ENCODE peak calls at places on chromosomes 16 and 17, in eight cellular contexts. F, X, J, W, K, O, I and H are unnamed samples.
A peak's percentile ranks its signal among the peaks of the same experiment; 100 is the strongest.

GRCh38 chr16:72324578-72324977 is 152.6 kb upstream of the PMFBP1 start:
- DNase-seq in F (no peak), X (no peak), J (no peak), W (no peak), K (no peak), O (no peak), I (no peak), H (no peak)

GRCh38 chr17:63250830-63251229 is 195.3 kb downstream of the CYB561 start:
- DNase-seq in F (no peak), X (no peak), J (no peak), W (peak; percentile 7), K (no peak), O (no peak), I (no peak), H (peak; percentile 78)

GRCh38 chr17:60640503-60640902 is 37.1 kb upstream of the BCAS3 start:
- DNase-seq in F (no peak), X (no peak), J (no peak), W (no peak), K (no peak), O (no peak), I (no peak), H (peak; percentile 29)

GRCh38 chr16:25212636-25213035 is 4.1 kb upstream of the AQP8 start:
- DNase-seq in F (no peak), X (no peak), J (no peak), W (no peak), K (no peak), O (no peak), I (no peak), H (no peak)

GRCh38 chr16:80924372-80924978 is 82.2 kb downstream of the CMC2 start:
- DNase-seq in F (peak; percentile 80), X (peak; percentile 50), J (peak; percentile 95), W (peak; percentile 59), K (no peak), O (peak; percentile 47), I (no peak), H (peak; percentile 53)

GRCh38 chr17:16339402-16339801 is 13.9 kb downstream of the CENPV start:
- DNase-seq in F (no peak), X (no peak), J (no peak), W (no peak), K (no peak), O (no peak), I (no peak), H (no peak)

GRCh38 chr17:65698381-65699061 is 137.1 kb upstream of the AXIN2 start:
- DNase-seq in F (no peak), X (no peak), J (peak; percentile 71), W (peak; percentile 82), K (no peak), O (no peak), I (no peak), H (peak; percentile 57)

GRCh38 chr17:65941500-65941899 is 250.4 kb downstream of the CEP112 start:
- DNase-seq in F (no peak), X (no peak), J (no peak), W (no peak), K (no peak), O (no peak), I (no peak), H (no peak)

GRCh38 chr16:7990864-7991263 is 599.4 kb downstream of the TMEM114 start:
- DNase-seq in F (no peak), X (peak; percentile 2), J (no peak), W (no peak), K (no peak), O (no peak), I (no peak), H (no peak)

GRCh38 chr16:25109643-25110042 is 1.9 kb upstream of the LCMT1 start:
- DNase-seq in F (no peak), X (peak; percentile 72), J (no peak), W (peak; percentile 98), K (peak; percentile 82), O (peak; percentile 14), I (no peak), H (peak; percentile 78)

GRCh38 chr17:55273579-55274370 is 9.0 kb downstream of the HLF start:
- DNase-seq in F (peak; percentile 84), X (no peak), J (no peak), W (no peak), K (no peak), O (peak; percentile 97), I (peak; percentile 81), H (peak; percentile 38)

GRCh38 chr16:71537643-71538042 is 11.4 kb downstream of the CHST4 start:
- DNase-seq in F (no peak), X (peak; percentile 62), J (peak; percentile 90), W (peak; percentile 38), K (peak; percentile 25), O (peak; percentile 32), I (no peak), H (peak; percentile 44)

GRCh38 chr17:45371414-45372324 is 54.8 kb upstream of the MAP3K14 start:
- DNase-seq in F (peak; percentile 84), X (peak; percentile 97), J (peak; percentile 99), W (peak; percentile 94), K (peak; percentile 59), O (peak; percentile 87), I (peak; percentile 95), H (peak; percentile 98)

GRCh38 chr17:49224198-49224996 is 6.2 kb downstream of the PHOSPHO1 start:
- DNase-seq in F (peak; percentile 46), X (peak; percentile 20), J (peak; percentile 92), W (no peak), K (no peak), O (peak; percentile 55), I (peak; percentile 90), H (no peak)

GRCh38 chr16:12168054-12169018 is 191.8 kb downstream of the SNX29 start:
- DNase-seq in F (no peak), X (no peak), J (no peak), W (no peak), K (no peak), O (no peak), I (no peak), H (no peak)

GRCh38 chr16:4548124-4548523 is 8.0 kb upstream of the C16orf96 start:
- DNase-seq in F (peak; percentile 29), X (no peak), J (no peak), W (no peak), K (no peak), O (no peak), I (no peak), H (no peak)

GRCh38 chr17:42179335-42179734 is 1.6 kb downstream of the KCNH4 start:
- DNase-seq in F (no peak), X (no peak), J (no peak), W (no peak), K (no peak), O (no peak), I (no peak), H (no peak)

GRCh38 chr16:30054959-30055553 is 10.5 kb upstream of the ALDOA start:
- DNase-seq in F (peak; percentile 77), X (peak; percentile 60), J (peak; percentile 95), W (no peak), K (no peak), O (peak; percentile 80), I (peak; percentile 82), H (no peak)

DNA sequence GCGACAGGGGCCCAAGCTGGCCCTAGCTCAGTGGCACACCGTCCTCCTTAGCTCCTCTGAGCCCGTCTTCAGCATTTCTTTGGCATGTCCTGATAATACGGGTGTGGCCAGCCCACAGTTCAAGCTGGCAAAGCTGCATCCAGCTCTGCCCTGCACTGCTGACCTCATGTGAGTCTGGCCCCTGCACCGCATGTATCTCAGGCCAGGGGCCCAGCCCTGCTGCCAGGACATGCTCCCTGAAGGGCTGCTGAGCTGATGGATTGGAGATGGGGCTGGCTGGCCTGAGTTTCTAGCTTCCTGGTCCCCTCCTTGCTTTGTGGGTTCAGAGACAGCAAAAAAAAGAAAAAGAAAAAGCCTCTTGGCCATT is 2.4 kb downstream of the DOC2B start:
- DNase-seq in F (no peak), X (no peak), J (no peak), W (no peak), K (no peak), O (no peak), I (no peak), H (no peak)
- H3K27me3 ChIP-seq in F (peaks cover 78% of the 10 kb centered on the region), X (peaks cover 27% of the 10 kb centered on the region), J (peaks cover 65% of the 10 kb centered on the region), W (peaks cover 68% of the 10 kb centered on the region), K (peaks cover 57% of the 10 kb centered on the region), O (peaks cover 6% of the 10 kb centered on the region), I (peaks cover 62% of the 10 kb centered on the region), H (peaks cover 44% of the 10 kb centered on the region)

GRCh38 chr17:72989074-72989610 is 103.3 kb downstream of the SLC39A11 start:
- DNase-seq in F (no peak), X (no peak), J (no peak), W (no peak), K (no peak), O (no peak), I (no peak), H (no peak)

GRCh38 chr17:72985882-72986720 is 106.4 kb downstream of the SLC39A11 start:
- DNase-seq in F (peak; percentile 75), X (peak; percentile 47), J (peak; percentile 95), W (peak; percentile 74), K (peak; percentile 28), O (peak; percentile 70), I (no peak), H (peak; percentile 77)

GRCh38 chr17:72988451-72988850 is 104.0 kb downstream of the SLC39A11 start:
- DNase-seq in F (no peak), X (no peak), J (no peak), W (no peak), K (no peak), O (no peak), I (no peak), H (no peak)

GRCh38 chr17:72984925-72985322 is 107.6 kb downstream of the SLC39A11 start:
- DNase-seq in F (no peak), X (peak; percentile 66), J (no peak), W (peak; percentile 47), K (no peak), O (no peak), I (no peak), H (no peak)

GRCh38 chr17:72987166-72987565 is 105.3 kb downstream of the SLC39A11 start:
- DNase-seq in F (no peak), X (no peak), J (no peak), W (no peak), K (no peak), O (no peak), I (no peak), H (no peak)
- H3K27me3 ChIP-seq in F (no peaks in the 10 kb centered on the region), X (no peaks in the 10 kb centered on the region), J (no peaks in the 10 kb centered on the region), W (no peaks in the 10 kb centered on the region), K (no peaks in the 10 kb centered on the region), O (no peaks in the 10 kb centered on the region), I (no peaks in the 10 kb centered on the region), H (no peaks in the 10 kb centered on the region)

GRCh38 chr17:76585048-76585648 is 512 bp downstream of the ST6GALNAC2 start:
- DNase-seq in F (peak; percentile 52), X (no peak), J (peak; percentile 86), W (no peak), K (no peak), O (peak; percentile 58), I (peak; percentile 91), H (peak; percentile 16)
- H3K27me3 ChIP-seq in F (peaks cover 52% of the 10 kb centered on the region), X (no peaks in the 10 kb centered on the region), J (peaks cover 38% of the 10 kb centered on the region), W (peaks cover 8% of the 10 kb centered on the region), K (no peaks in the 10 kb centered on the region), O (no peaks in the 10 kb centered on the region), I (peaks cover 42% of the 10 kb centered on the region), H (peaks cover 38% of the 10 kb centered on the region)

DNA sequence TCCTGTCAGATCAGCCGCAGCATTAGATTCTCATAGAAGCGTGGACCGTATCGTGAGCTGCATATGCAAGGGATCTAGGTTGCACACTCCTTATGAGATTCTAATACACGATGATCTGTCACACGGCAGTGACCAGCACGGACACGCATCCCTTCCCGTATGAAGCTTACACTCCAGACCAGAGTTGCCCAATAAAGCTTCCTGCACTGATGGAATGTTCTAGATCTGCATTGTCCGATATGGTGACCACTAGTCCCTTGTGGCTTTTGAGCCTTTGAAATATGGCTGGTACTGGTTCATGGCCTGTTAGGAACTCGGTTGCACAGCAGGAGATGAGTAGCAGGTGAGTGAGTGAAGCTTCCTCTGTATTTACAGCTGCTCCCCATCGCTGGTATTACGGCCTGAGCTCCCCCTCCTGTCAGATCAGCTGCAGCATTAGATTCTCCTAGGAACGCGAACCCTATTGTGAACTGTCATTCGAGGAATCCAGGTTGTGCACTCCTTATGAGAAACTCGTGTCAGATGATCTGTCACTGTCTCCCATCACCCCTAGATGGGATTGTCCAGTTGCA is 49.8 kb upstream of the ZCCHC14 start:
- DNase-seq in F (no peak), X (no peak), J (no peak), W (no peak), K (no peak), O (no peak), I (no peak), H (no peak)
- H3K27me3 ChIP-seq in F (peaks cover 41% of the 10 kb centered on the region), X (peaks cover 100% of the 10 kb centered on the region), J (no peaks in the 10 kb centered on the region), W (no peaks in the 10 kb centered on the region), K (peaks cover 43% of the 10 kb centered on the region), O (no peaks in the 10 kb centered on the region), I (peaks cover 57% of the 10 kb centered on the region), H (peaks cover 6% of the 10 kb centered on the region)